ENCODE peak calls at places on chromosomes 6 and 20, in nine cellular contexts. One of them, this sample, is unnamed.

GRCh38 chr6:2658788-2659187 is 91.9 kb downstream of the MYLK4 start:
- DNase-seq in Daoy: peak; percentile 30
- DNase-seq in heart right ventricle: no peak
- DNase-seq in stimulated activated CD8-positive, alpha-beta memory T cell treated with anti-CD3 and anti-CD28 coated beads, Interleukin-2, amount 100 ng/mL, for 1 hour: no peak
- DNase-seq in OCI-LY7: peak; percentile 43
- DNase-seq in foreskin fibroblast: no peak
- DNase-seq in WTC11: no peak
- DNase-seq in astrocyte of the spinal cord: peak; percentile 13
- DNase-seq in lung: no peak
- DNase-seq in this sample: no peak

GRCh38 chr20:47113362-47114118 is 218.9 kb downstream of the EYA2 start:
- DNase-seq in Daoy: peak; percentile 7
- DNase-seq in heart right ventricle: no peak
- DNase-seq in stimulated activated CD8-positive, alpha-beta memory T cell treated with anti-CD3 and anti-CD28 coated beads, Interleukin-2, amount 100 ng/mL, for 1 hour: no peak
- DNase-seq in OCI-LY7: no peak
- DNase-seq in foreskin fibroblast: peak; percentile 53
- DNase-seq in WTC11: no peak
- DNase-seq in astrocyte of the spinal cord: peak; percentile 67
- DNase-seq in lung: no peak
- DNase-seq in this sample: no peak

GRCh38 chr6:24680582-24680981 is 13.7 kb downstream of the ACOT13 start:
- DNase-seq in Daoy: no peak
- DNase-seq in heart right ventricle: no peak
- DNase-seq in stimulated activated CD8-positive, alpha-beta memory T cell treated with anti-CD3 and anti-CD28 coated beads, Interleukin-2, amount 100 ng/mL, for 1 hour: no peak
- DNase-seq in OCI-LY7: no peak
- DNase-seq in foreskin fibroblast: no peak
- DNase-seq in WTC11: no peak
- DNase-seq in astrocyte of the spinal cord: no peak
- DNase-seq in lung: peak; percentile 31
- DNase-seq in this sample: no peak

GRCh38 chr6:15290962-15291704 is 45.3 kb downstream of the JARID2 start:
- DNase-seq in Daoy: no peak
- DNase-seq in heart right ventricle: no peak
- DNase-seq in stimulated activated CD8-positive, alpha-beta memory T cell treated with anti-CD3 and anti-CD28 coated beads, Interleukin-2, amount 100 ng/mL, for 1 hour: no peak
- DNase-seq in OCI-LY7: no peak
- DNase-seq in foreskin fibroblast: no peak
- DNase-seq in WTC11: no peak
- DNase-seq in astrocyte of the spinal cord: no peak
- DNase-seq in lung: no peak
- DNase-seq in this sample: no peak

GRCh38 chr6:141426400-141426980 is 706.2 kb upstream of the GJE1 start:
- DNase-seq in Daoy: no peak
- DNase-seq in heart right ventricle: no peak
- DNase-seq in stimulated activated CD8-positive, alpha-beta memory T cell treated with anti-CD3 and anti-CD28 coated beads, Interleukin-2, amount 100 ng/mL, for 1 hour: no peak
- DNase-seq in OCI-LY7: no peak
- DNase-seq in foreskin fibroblast: no peak
- DNase-seq in WTC11: no peak
- DNase-seq in astrocyte of the spinal cord: no peak
- DNase-seq in lung: no peak
- DNase-seq in this sample: no peak

GRCh38 chr6:93424303-93425064 is 5.1 kb upstream of the EPHA7 start:
- DNase-seq in Daoy: no peak
- DNase-seq in heart right ventricle: no peak
- DNase-seq in stimulated activated CD8-positive, alpha-beta memory T cell treated with anti-CD3 and anti-CD28 coated beads, Interleukin-2, amount 100 ng/mL, for 1 hour: no peak
- DNase-seq in OCI-LY7: peak; percentile 1
- DNase-seq in foreskin fibroblast: peak; percentile 35
- DNase-seq in WTC11: no peak
- DNase-seq in astrocyte of the spinal cord: peak; percentile 28
- DNase-seq in lung: no peak
- DNase-seq in this sample: no peak

GRCh38 chr20:25258463-25258805 is 10.5 kb downstream of the PYGB start:
- DNase-seq in Daoy: no peak
- DNase-seq in heart right ventricle: no peak
- DNase-seq in stimulated activated CD8-positive, alpha-beta memory T cell treated with anti-CD3 and anti-CD28 coated beads, Interleukin-2, amount 100 ng/mL, for 1 hour: no peak
- DNase-seq in OCI-LY7: no peak
- DNase-seq in foreskin fibroblast: no peak
- DNase-seq in WTC11: no peak
- DNase-seq in astrocyte of the spinal cord: no peak
- DNase-seq in lung: no peak
- DNase-seq in this sample: no peak

GRCh38 chr20:35978041-35978513 is 9.7 kb downstream of the CNBD2 start:
- DNase-seq in Daoy: no peak
- DNase-seq in heart right ventricle: no peak
- DNase-seq in stimulated activated CD8-positive, alpha-beta memory T cell treated with anti-CD3 and anti-CD28 coated beads, Interleukin-2, amount 100 ng/mL, for 1 hour: no peak
- DNase-seq in OCI-LY7: no peak
- DNase-seq in foreskin fibroblast: peak; percentile 39
- DNase-seq in WTC11: no peak
- DNase-seq in astrocyte of the spinal cord: no peak
- DNase-seq in lung: no peak
- DNase-seq in this sample: no peak

GRCh38 chr6:29678114-29678513 is 2.8 kb downstream of the ZFP57 start:
- DNase-seq in Daoy: peak; percentile 34
- DNase-seq in heart right ventricle: no peak
- DNase-seq in stimulated activated CD8-positive, alpha-beta memory T cell treated with anti-CD3 and anti-CD28 coated beads, Interleukin-2, amount 100 ng/mL, for 1 hour: no peak
- DNase-seq in OCI-LY7: no peak
- DNase-seq in foreskin fibroblast: no peak
- DNase-seq in WTC11: no peak
- DNase-seq in astrocyte of the spinal cord: no peak
- DNase-seq in lung: no peak
- DNase-seq in this sample: no peak

GRCh38 chr6:7463785-7464184 is 74.2 kb downstream of the RIOK1 start:
- DNase-seq in Daoy: no peak
- DNase-seq in heart right ventricle: no peak
- DNase-seq in stimulated activated CD8-positive, alpha-beta memory T cell treated with anti-CD3 and anti-CD28 coated beads, Interleukin-2, amount 100 ng/mL, for 1 hour: no peak
- DNase-seq in OCI-LY7: no peak
- DNase-seq in foreskin fibroblast: peak; percentile 67
- DNase-seq in WTC11: no peak
- DNase-seq in astrocyte of the spinal cord: no peak
- DNase-seq in lung: no peak
- DNase-seq in this sample: no peak

GRCh38 chr6:227074-227782 is 65.1 kb upstream of the DUSP22 start:
- DNase-seq in Daoy: no peak
- DNase-seq in heart right ventricle: no peak
- DNase-seq in stimulated activated CD8-positive, alpha-beta memory T cell treated with anti-CD3 and anti-CD28 coated beads, Interleukin-2, amount 100 ng/mL, for 1 hour: no peak
- DNase-seq in OCI-LY7: peak; percentile 43
- DNase-seq in foreskin fibroblast: no peak
- DNase-seq in WTC11: no peak
- DNase-seq in astrocyte of the spinal cord: no peak
- DNase-seq in lung: no peak
- DNase-seq in this sample: peak; percentile 66

This sample was measured in osteocyte.